ENCODE peak calls at places on chromosomes 1 and 21, in ten cellular contexts. E is mucosa of descending colon, S is H9, R is astrocyte of the spinal cord, V is B cell, P is astrocyte of the cerebellum, Z is lower leg skin, Y is MCF 10A, J is IMR-90, I is endothelial cell. U is an unnamed sample.

GRCh38 chr1:113276507-113276906 is 113.8 kb upstream of the MAGI3 start:
- DNase-seq in S (no peak), Z (no peak), E (no peak), Y (no peak), R (no peak), J (no peak), P (no peak), V (no peak), I (no peak), U (no peak)

GRCh38 chr1:231866392-231867331 is 240.1 kb downstream of the DISC1 start:
- DNase-seq in Y (peak; percentile 89), I (peak; percentile 54), S (peak; percentile 50), P (no peak), E (peak; percentile 58), Z (peak; percentile 43), J (peak; percentile 58), R (peak; percentile 61), V (peak; percentile 47), U (no peak)

GRCh38 chr1:94739521-94740061 is 80.6 kb upstream of the SLC44A3 start:
- DNase-seq in Y (peak; percentile 94), R (peak; percentile 96), S (no peak), V (no peak), J (peak; percentile 97), E (no peak), Z (no peak), P (peak; percentile 95), I (no peak), U (no peak)

GRCh38 chr1:6440198-6441126 is 15.9 kb downstream of the ESPN start:
- DNase-seq in Y (peak; percentile 55), S (peak; percentile 85), R (no peak), E (peak; percentile 82), P (no peak), V (peak; percentile 60), Z (no peak), J (peak; percentile 22), I (no peak), U (no peak)

GRCh38 chr1:39387452-39387851 is 104.0 kb upstream of the BMP8A start:
- DNase-seq in I (no peak), V (no peak), E (no peak), J (peak; percentile 94), Z (no peak), S (no peak), R (peak; percentile 85), Y (peak; percentile 55), P (peak; percentile 68), U (no peak)

GRCh38 chr1:26159113-26160039 is 497 bp downstream of the FAM110D start:
- DNase-seq in R (no peak), Y (no peak), J (no peak), Z (no peak), V (no peak), S (no peak), E (no peak), I (no peak), P (no peak), U (peak; percentile 33)

GRCh38 chr1:208187499-208188041 is 56.6 kb downstream of the PLXNA2 start:
- DNase-seq in Z (no peak), E (no peak), S (no peak), J (no peak), P (no peak), I (no peak), V (no peak), Y (no peak), R (no peak), U (no peak)

GRCh38 chr1:5495596-5496410 is 496.4 kb downstream of the NPHP4 start:
- DNase-seq in P (no peak), V (no peak), I (no peak), Z (no peak), R (no peak), Y (no peak), S (no peak), E (no peak), J (no peak), U (no peak)

GRCh38 chr21:41045534-41046268 is 122.3 kb upstream of the BACE2 start:
- DNase-seq in R (no peak), J (no peak), Y (peak; percentile 12), P (no peak), Z (no peak), V (no peak), S (peak; percentile 60), I (peak; percentile 45), E (peak; percentile 14), U (no peak)

GRCh38 chr1:38433097-38433722 is 386.6 kb upstream of the POU3F1 start:
- DNase-seq in Y (no peak), V (no peak), Z (no peak), R (no peak), I (no peak), J (no peak), P (no peak), E (no peak), S (peak; percentile 64), U (no peak)

GRCh38 chr1:221689138-221689537 is 52.8 kb downstream of the DUSP10 start:
- DNase-seq in V (no peak), Z (no peak), E (no peak), J (no peak), P (no peak), Y (no peak), S (no peak), R (peak; percentile 35), I (no peak), U (peak; percentile 57)

GRCh38 chr1:19577001-19577400 is 67.1 kb upstream of the NBL1 start:
- DNase-seq in V (no peak), I (no peak), P (no peak), E (no peak), J (peak; percentile 11), Y (no peak), R (peak; percentile 13), Z (no peak), S (no peak), U (no peak)

GRCh38 chr1:160407819-160408801 is 7.7 kb downstream of the VANGL2 start:
- DNase-seq in Y (peak; percentile 91), R (peak; percentile 27), E (peak; percentile 48), Z (peak; percentile 53), V (no peak), S (peak; percentile 46), I (no peak), P (no peak), J (no peak), U (no peak)

GRCh38 chr21:45539046-45539795 is 3.0 kb downstream of the SLC19A1 start:
- DNase-seq in Y (no peak), Z (no peak), E (peak; percentile 8), P (no peak), R (no peak), J (no peak), S (peak; percentile 25), I (no peak), V (peak; percentile 30), U (peak; percentile 30)

GRCh38 chr1:110250749-110251148 is 40.6 kb downstream of the KCNC4 start:
- DNase-seq in E (no peak), I (no peak), J (no peak), V (peak; percentile 28), R (no peak), Y (no peak), Z (no peak), P (no peak), S (peak; percentile 12), U (no peak)

GRCh38 chr1:226112626-226113025 is 50.1 kb downstream of the H3-3A start:
- DNase-seq in J (no peak), Z (no peak), Y (no peak), P (no peak), V (peak; percentile 30), E (no peak), I (no peak), R (no peak), S (no peak), U (no peak)

GRCh38 chr1:176073524-176074157 is 133.4 kb downstream of the COP1 start:
- DNase-seq in E (peak; percentile 85), I (peak; percentile 64), Y (peak; percentile 85), P (peak; percentile 68), Z (peak; percentile 51), R (peak; percentile 79), S (no peak), J (peak; percentile 72), V (peak; percentile 43), U (no peak)

GRCh38 chr1:151292207-151293030 is 10.3 kb downstream of the ZNF687 start:
- DNase-seq in E (no peak), I (no peak), S (no peak), R (no peak), Y (no peak), J (no peak), P (no peak), V (no peak), Z (no peak), U (no peak)
- TF ChIP-seq CTCF in E (no peak), I (peak; percentile 24), S (peak; percentile 28), R (peak; percentile 7), Y (no peak), J (no peak), P (no peak), V (peak; percentile 23), Z (no peak), U (peak; percentile 21)

GRCh38 chr1:205493241-205494085 is 11.0 kb upstream of the CDK18 start:
- DNase-seq in Z (no peak), Y (peak; percentile 99), V (no peak), R (peak; percentile 78), J (peak; percentile 56), E (no peak), S (no peak), I (no peak), P (peak; percentile 59), U (peak; percentile 65)
- TF ChIP-seq CTCF in Z (no peak), Y (no peak), V (no peak), R (no peak), J (no peak), E (no peak), S (no peak), I (no peak), P (no peak), U (no peak)

GRCh38 chr1:218985424-218985823 is 188.3 kb upstream of the LYPLAL1 start:
- DNase-seq in V (no peak), Y (no peak), E (no peak), R (no peak), J (no peak), I (no peak), Z (no peak), S (no peak), P (no peak), U (no peak)

GRCh38 chr1:218986816-218987215 is 186.9 kb upstream of the LYPLAL1 start:
- DNase-seq in J (no peak), Z (no peak), S (no peak), I (no peak), P (no peak), Y (no peak), V (no peak), E (no peak), R (no peak), U (no peak)

GRCh38 chr1:218982482-218982881 is 191.2 kb upstream of the LYPLAL1 start:
- DNase-seq in Y (no peak), P (no peak), I (no peak), Z (no peak), R (no peak), V (no peak), J (no peak), E (no peak), S (no peak), U (no peak)

GRCh38 chr1:218983433-218983832 is 190.2 kb upstream of the LYPLAL1 start:
- DNase-seq in R (no peak), S (no peak), Z (no peak), V (no peak), I (no peak), P (no peak), Y (no peak), E (no peak), J (no peak), U (no peak)

GRCh38 chr1:218983848-218984247 is 189.8 kb upstream of the LYPLAL1 start:
- DNase-seq in I (peak; percentile 39), E (no peak), Z (no peak), P (no peak), S (peak; percentile 54), R (no peak), Y (no peak), J (no peak), V (no peak), U (no peak)
- TF ChIP-seq CTCF in I (peak; percentile 46), E (no peak), Z (no peak), P (peak; percentile 17), S (peak; percentile 65), R (peak; percentile 33), Y (peak; percentile 5), J (peak; percentile 8), V (no peak), U (peak; percentile 12)

GRCh38 chr1:117414943-117415342 is 47.7 kb downstream of the MAN1A2 start:
- DNase-seq in S (no peak), I (no peak), V (no peak), E (no peak), R (no peak), Z (no peak), Y (no peak), P (no peak), J (no peak), U (no peak)
- TF ChIP-seq CTCF in S (no peak), I (no peak), V (no peak), E (no peak), R (no peak), Z (no peak), Y (no peak), P (no peak), J (no peak), U (no peak)

U was measured in CD14-positive monocyte.